ENCODE peak calls at places on chromosomes 13 and 19, in seven cellular contexts. U, W, N, K, O, F and L are unnamed samples.
A peak's percentile ranks its signal among the peaks of the same experiment; 100 is the strongest.

GRCh38 chr19:57934820-57935665 is at the start of gene ZNF418:
- DNase-seq in U (peak; percentile 44), F (no peak), N (no peak), K (peak; percentile 26), O (peak; percentile 73), W (peak; percentile 35), L (peak; percentile 17)

GRCh38 chr13:67574320-67575233 is 344.4 kb upstream of the PCDH9 start:
- DNase-seq in K (no peak), F (no peak), W (no peak), N (no peak), O (no peak), U (no peak), L (no peak)

GRCh38 chr13:107650081-107650701 is 565.1 kb downstream of the LIG4 start:
- DNase-seq in O (peak; percentile 74), N (peak; percentile 7), U (peak; percentile 43), W (no peak), K (no peak), F (peak; percentile 82), L (no peak)

GRCh38 chr19:13262450-13262849 is 112.2 kb downstream of the IER2 start:
- DNase-seq in F (peak; percentile 85), N (peak; percentile 49), K (no peak), O (no peak), U (no peak), W (peak; percentile 36), L (no peak)

GRCh38 chr13:33015791-33016323 is 366 bp upstream of the KL start:
- DNase-seq in O (peak; percentile 4), W (no peak), U (peak; percentile 34), K (no peak), F (no peak), N (no peak), L (no peak)

GRCh38 chr13:86882835-86883234 is 788.3 kb upstream of the SLITRK5 start:
- DNase-seq in N (no peak), U (no peak), O (no peak), W (no peak), K (no peak), F (no peak), L (no peak)

GRCh38 chr19:11560404-11560988 is 1.5 kb upstream of the ELOF1 start:
- DNase-seq in K (no peak), F (peak; percentile 93), U (no peak), W (peak; percentile 77), N (peak; percentile 63), O (peak; percentile 42), L (peak; percentile 82)

GRCh38 chr13:76620036-76620435 is 266.2 kb downstream of the KCTD12 start:
- DNase-seq in N (no peak), W (no peak), F (no peak), U (no peak), O (no peak), K (no peak), L (no peak)

GRCh38 chr19:5503598-5503997 is 48.4 kb downstream of the ZNRF4 start:
- DNase-seq in N (no peak), F (peak; percentile 53), U (no peak), O (no peak), W (no peak), K (no peak), L (no peak)

GRCh38 chr13:67075239-67075638 is 154.9 kb downstream of the PCDH9 start:
- DNase-seq in W (no peak), N (no peak), U (no peak), K (no peak), F (no peak), O (no peak), L (no peak)

GRCh38 chr19:17235618-17236413 is 9.8 kb downstream of the OCEL1 start:
- DNase-seq in U (peak; percentile 77), F (peak; percentile 85), N (peak; percentile 40), O (peak; percentile 76), K (no peak), W (peak; percentile 74), L (peak; percentile 79)

GRCh38 chr19:44808463-44809371 is at the start of gene BCAM:
- DNase-seq in U (peak; percentile 90), N (no peak), K (no peak), O (peak; percentile 78), F (no peak), W (no peak), L (no peak)

GRCh38 chr19:12777217-12778019 is 2.1 kb upstream of the HOOK2 start:
- DNase-seq in F (peak; percentile 94), K (no peak), N (peak; percentile 59), W (peak; percentile 83), U (peak; percentile 87), O (peak; percentile 87), L (peak; percentile 53)

GRCh38 chr13:75135325-75135825 is 346.6 kb downstream of the TBC1D4 start:
- DNase-seq in N (peak; percentile 92), F (no peak), O (no peak), U (no peak), K (peak; percentile 95), W (no peak), L (no peak)

GRCh38 chr19:46211201-46211881 is 18.2 kb upstream of the IGFL1 start:
- DNase-seq in K (no peak), U (no peak), O (no peak), N (peak; percentile 37), W (no peak), F (no peak), L (no peak)

GRCh38 chr19:35534803-35535480 is 1.7 kb downstream of the GAPDHS start:
- DNase-seq in N (no peak), W (no peak), K (no peak), U (no peak), F (no peak), O (no peak), L (no peak)

GRCh38 chr13:46844431-46844830 is 47.5 kb upstream of the ESD start:
- DNase-seq in W (no peak), O (no peak), K (no peak), U (no peak), N (no peak), F (no peak), L (no peak)

GRCh38 chr19:16386619-16387240 is 62.1 kb downstream of the KLF2 start:
- DNase-seq in N (peak; percentile 29), K (peak; percentile 10), O (peak; percentile 26), F (peak; percentile 84), U (no peak), W (peak; percentile 67), L (no peak)

GRCh38 chr19:2476451-2477140 is 669 bp downstream of the GADD45B start:
- DNase-seq in U (peak; percentile 50), F (peak; percentile 66), O (peak; percentile 67), K (no peak), W (peak; percentile 62), N (peak; percentile 80), L (peak; percentile 31)

GRCh38 chr19:42198676-42199439 is 18.6 kb downstream of the DEDD2 start:
- DNase-seq in W (peak; percentile 86), O (no peak), U (no peak), F (no peak), K (no peak), N (no peak), L (peak; percentile 71)

GRCh38 chr19:50720921-50721291 is 1.3 kb upstream of the SHANK1 start:
- DNase-seq in U (no peak), W (no peak), O (no peak), N (no peak), K (no peak), F (peak; percentile 60), L (no peak)

GRCh38 chr13:28339419-28339818 is 155.5 kb downstream of the FLT1 start:
- DNase-seq in U (no peak), N (no peak), W (no peak), O (no peak), F (peak; percentile 15), K (no peak), L (no peak)

GRCh38 chr19:28307963-28308362 is 905.0 kb downstream of the UQCRFS1 start:
- DNase-seq in K (no peak), W (no peak), U (no peak), F (no peak), N (no peak), O (no peak), L (no peak)

GRCh38 chr19:13143135-13143534 is 7.0 kb downstream of the STX10 start:
- DNase-seq in W (no peak), O (no peak), N (peak; percentile 85), U (no peak), F (no peak), K (no peak), L (no peak)

GRCh38 chr13:68304287-68304893 is 1074.3 kb upstream of the PCDH9 start:
- DNase-seq in W (no peak), F (peak; percentile 83), U (no peak), O (no peak), N (no peak), K (no peak), L (no peak)